ENCODE peak calls at places on chromosome 7, in four cellular contexts. K, B, T and L are unnamed samples.
A peak's percentile ranks its signal among the peaks of the same experiment; 100 is the strongest.

GRCh38 chr7:143392875-143393266 is 11.7 kb downstream of the ZYX start:
- DNase-seq in T (no peak), B (no peak), K (no peak), L (no peak)

GRCh38 chr7:118109607-118110006 is 74.4 kb upstream of the LSM8 start:
- DNase-seq in K (no peak), B (no peak), T (no peak), L (no peak)

GRCh38 chr7:34165466-34165865 is 260.1 kb downstream of the BMPER start:
- DNase-seq in K (no peak), B (no peak), T (no peak), L (no peak)

GRCh38 chr7:15921576-15921975 is 235.1 kb upstream of the MEOX2 start:
- DNase-seq in T (no peak), B (no peak), K (peak; percentile 10), L (peak; percentile 42)

GRCh38 chr7:2924866-2925840 is 81.0 kb upstream of the GNA12 start:
- DNase-seq in B (no peak), T (peak; percentile 8), K (no peak), L (no peak)

GRCh38 chr7:156497776-156498509 is 142.6 kb upstream of the RNF32 start:
- DNase-seq in T (no peak), B (no peak), K (no peak), L (no peak)

GRCh38 chr7:85749715-85750453 is 563.0 kb upstream of the SEMA3D start:
- DNase-seq in T (no peak), K (no peak), B (no peak), L (no peak)

GRCh38 chr7:138865843-138866242 is 67.8 kb upstream of the ATP6V0A4 start:
- DNase-seq in K (no peak), B (no peak), T (no peak), L (no peak)

GRCh38 chr7:140696024-140696678 is 357 bp upstream of the NDUFB2 start:
- DNase-seq in K (peak; percentile 48), B (peak; percentile 63), T (peak; percentile 97), L (peak; percentile 49)

GRCh38 chr7:130227883-130228575 is 20.4 kb downstream of the SSMEM1 start:
- DNase-seq in K (no peak), B (no peak), T (no peak), L (no peak)

GRCh38 chr7:155007947-155008346 is 5.0 kb upstream of the PAXIP1 start:
- DNase-seq in K (no peak), T (no peak), B (no peak), L (no peak)

GRCh38 chr7:141374425-141374824 is 176.8 kb upstream of the AGK start:
- DNase-seq in T (no peak), B (no peak), K (no peak), L (no peak)

GRCh38 chr7:90896458-90896857 is 300.3 kb downstream of the CDK14 start:
- DNase-seq in T (no peak), B (no peak), K (no peak), L (no peak)

GRCh38 chr7:34463830-34464229 is 194.2 kb upstream of the NPSR1 start:
- DNase-seq in T (no peak), K (no peak), B (peak; percentile 50), L (no peak)

GRCh38 chr7:109637428-109637827 is 1067.8 kb downstream of the DNAJB9 start:
- DNase-seq in B (no peak), K (no peak), T (no peak), L (no peak)

GRCh38 chr7:12315049-12315448 is 88.6 kb downstream of the VWDE start:
- DNase-seq in B (no peak), K (no peak), T (no peak), L (no peak)

GRCh38 chr7:104980440-104980839 is 33.6 kb upstream of the KMT2E start:
- DNase-seq in K (no peak), B (no peak), T (no peak), L (no peak)

GRCh38 chr7:45601816-45602540 is 27.8 kb downstream of the ADCY1 start:
- DNase-seq in B (no peak), K (no peak), T (no peak), L (no peak)

GRCh38 chr7:158633055-158633956 is 45.7 kb upstream of the PTPRN2 start:
- DNase-seq in B (no peak), T (no peak), K (no peak), L (no peak)

GRCh38 chr7:14738086-14738485 is 164.5 kb downstream of the DGKB start:
- DNase-seq in K (no peak), B (no peak), T (no peak), L (no peak)

GRCh38 chr7:41570766-41571165 is 132.1 kb downstream of the INHBA start:
- DNase-seq in K (no peak), T (no peak), B (no peak), L (no peak)

GRCh38 chr7:118195837-118196474 is 12.0 kb downstream of the LSM8 start:
- DNase-seq in K (peak; percentile 46), B (no peak), T (no peak), L (no peak)

GRCh38 chr7:106731207-106731606 is 70.2 kb upstream of the CCDC71L start:
- DNase-seq in T (no peak), B (no peak), K (no peak), L (no peak)

GRCh38 chr7:70093496-70093895 is 495.2 kb downstream of the AUTS2 start:
- DNase-seq in B (peak; percentile 21), T (no peak), K (no peak), L (no peak)

GRCh38 chr7:70097639-70098038 is 499.4 kb downstream of the AUTS2 start:
- DNase-seq in B (no peak), T (no peak), K (no peak), L (no peak)

GRCh38 chr7:70098133-70098561 is 499.9 kb downstream of the AUTS2 start:
- DNase-seq in T (no peak), K (no peak), B (no peak), L (no peak)

GRCh38 chr7:70091362-70091761 is 493.1 kb downstream of the AUTS2 start:
- DNase-seq in B (no peak), T (no peak), K (no peak), L (no peak)

GRCh38 chr7:70092314-70093303 is 494.3 kb downstream of the AUTS2 start:
- DNase-seq in K (no peak), T (peak; percentile 25), B (no peak), L (peak; percentile 35)
- H3K4me3 ChIP-seq in K (no peak overlapping the region), T (peak overlapping the region; percentile 35), B (no peak overlapping the region), L (no peak overlapping the region)

GRCh38 chr7:27642271-27642670 is 20.4 kb downstream of the HIBADH start:
- DNase-seq in T (no peak), K (no peak), B (no peak), L (no peak)

GRCh38 chr7:27647052-27647451 is 15.6 kb downstream of the HIBADH start:
- DNase-seq in B (peak; percentile 58), K (no peak), T (no peak), L (peak; percentile 41)

GRCh38 chr7:27640914-27641570 is 21.6 kb downstream of the HIBADH start:
- DNase-seq in K (no peak), T (no peak), B (no peak), L (peak; percentile 20)

GRCh38 chr7:27636326-27637006 is 26.2 kb downstream of the HIBADH start:
- DNase-seq in B (no peak), T (no peak), K (no peak), L (peak; percentile 4)

GRCh38 chr7:27641576-27642230 is 21.0 kb downstream of the HIBADH start:
- DNase-seq in B (no peak), K (no peak), T (no peak), L (no peak)
- H3K4me3 ChIP-seq in B (no peak overlapping the region), K (no peak overlapping the region), T (peak overlapping the region; percentile 10), L (no peak overlapping the region)

GRCh38 chr7:101936223-101936611 is 118.8 kb downstream of the CUX1 start:
- DNase-seq in T (no peak), B (no peak), K (no peak), L (no peak)

GRCh38 chr7:101934618-101935017 is 117.2 kb downstream of the CUX1 start:
- DNase-seq in B (no peak), T (no peak), K (no peak), L (no peak)

GRCh38 chr7:101935521-101936141 is 118.2 kb downstream of the CUX1 start:
- DNase-seq in B (no peak), T (peak; percentile 79), K (no peak), L (no peak)

GRCh38 chr7:101938115-101938514 is 120.7 kb downstream of the CUX1 start:
- DNase-seq in T (no peak), B (no peak), K (no peak), L (no peak)

GRCh38 chr7:101936612-101937231 is 119.3 kb downstream of the CUX1 start:
- DNase-seq in K (no peak), B (no peak), T (peak; percentile 36), L (no peak)
- H3K4me3 ChIP-seq in K (no peak overlapping the region), B (no peak overlapping the region), T (peak overlapping the region; percentile 59), L (peak overlapping the region; percentile 20)

DNA sequence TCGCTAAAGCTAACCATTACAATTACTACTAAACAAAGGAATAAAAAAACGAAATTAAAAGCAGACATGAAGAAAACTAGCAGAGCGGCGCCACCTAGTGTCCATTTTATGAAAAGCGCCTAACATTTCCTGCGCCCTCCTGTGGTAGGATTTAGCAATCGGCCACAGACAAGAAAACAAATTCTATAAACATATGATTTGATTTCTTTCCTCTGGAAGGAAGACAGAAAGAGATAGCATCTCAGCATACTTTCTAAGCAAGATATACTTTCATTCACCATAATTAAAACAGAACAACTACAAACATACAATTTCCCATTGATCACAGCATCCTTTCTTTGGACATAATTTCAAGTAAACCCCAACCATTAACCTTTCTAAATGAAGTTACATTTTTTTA is 337.7 kb upstream of the NPVF start:
- DNase-seq in T (no peak), B (no peak), K (peak; percentile 45), L (peak; percentile 29)
- H3K4me3 ChIP-seq in T (no peak overlapping the region), B (no peak overlapping the region), K (no peak overlapping the region), L (no peak overlapping the region)

GRCh38 chr7:99928188-99928587 is 1.2 kb downstream of the GJC3 start:
- DNase-seq in T (no peak), K (no peak), B (no peak), L (no peak)

GRCh38 chr7:99927536-99927935 is 1.9 kb downstream of the GJC3 start:
- DNase-seq in B (no peak), T (no peak), K (no peak), L (no peak)

GRCh38 chr7:99928994-99929729 is at the start of gene GJC3:
- DNase-seq in K (peak; percentile 26), B (no peak), T (peak; percentile 62), L (no peak)

GRCh38 chr7:99929730-99930053 is 272 bp upstream of the GJC3 start:
- DNase-seq in K (no peak), B (no peak), T (no peak), L (no peak)

GRCh38 chr7:99930376-99930775 is 956 bp upstream of the GJC3 start:
- DNase-seq in K (no peak), T (no peak), B (no peak), L (no peak)
- H3K4me3 ChIP-seq in K (no peak overlapping the region), T (no peak overlapping the region), B (no peak overlapping the region), L (no peak overlapping the region)